ENCODE peak calls at places on chromosomes 4 and X, in nine cellular contexts. N, H, C, M, T, S, A, G and F are unnamed samples.
A peak's percentile ranks its signal among the peaks of the same experiment; 100 is the strongest.

GRCh38 chr4:173519130-173520101 is 10.6 kb downstream of the HAND2 start:
- DNase-seq in A (no peak), M (no peak), G (no peak), S (no peak), H (no peak), N (no peak), C (no peak), T (no peak), F (peak; percentile 70)

GRCh38 chrX:134544614-134545255 is 84.8 kb downstream of the HPRT1 start:
- DNase-seq in N (no peak), T (no peak), C (no peak), H (no peak), S (no peak), A (no peak), G (no peak), M (no peak), F (no peak)

GRCh38 chr4:41061482-41062185 is 152.7 kb downstream of the APBB2 start:
- DNase-seq in M (no peak), S (no peak), T (no peak), N (no peak), H (no peak), A (no peak), C (no peak), G (no peak), F (no peak)

GRCh38 chr4:124958812-124959211 is 246.3 kb upstream of the ANKRD50 start:
- DNase-seq in M (no peak), C (no peak), G (no peak), N (no peak), T (no peak), H (no peak), S (no peak), A (no peak), F (no peak)

GRCh38 chr4:167885872-167886271 is 206.5 kb upstream of the ANXA10 start:
- DNase-seq in N (no peak), G (no peak), A (no peak), M (no peak), S (no peak), T (no peak), C (no peak), H (no peak), F (no peak)

GRCh38 chr4:53141308-53141707 is 224.6 kb downstream of the SCFD2 start:
- DNase-seq in M (no peak), C (no peak), N (no peak), G (no peak), T (no peak), A (no peak), S (no peak), H (no peak), F (no peak)

GRCh38 chrX:70476934-70477733 is 32.5 kb downstream of the DLG3 start:
- DNase-seq in N (peak; percentile 5), H (no peak), C (no peak), M (peak; percentile 49), A (peak; percentile 26), S (peak; percentile 81), T (peak; percentile 70), G (no peak), F (peak; percentile 74)

GRCh38 chrX:134026732-134027311 is 41.4 kb upstream of the GPC3 start:
- DNase-seq in T (peak; percentile 16), M (no peak), S (peak; percentile 71), G (no peak), C (no peak), A (peak; percentile 6), H (no peak), N (no peak), F (peak; percentile 65)

GRCh38 chr4:37383579-37384229 is 139.2 kb downstream of the NWD2 start:
- DNase-seq in H (no peak), C (no peak), G (no peak), A (peak; percentile 1), S (no peak), N (no peak), T (no peak), M (peak; percentile 64), F (peak; percentile 32)

GRCh38 chr4:139488442-139488841 is 34.5 kb downstream of the RAB33B start:
- DNase-seq in M (no peak), G (no peak), C (no peak), T (no peak), H (no peak), S (no peak), A (no peak), N (no peak), F (no peak)

GRCh38 chr4:25299476-25300203 is 12.9 kb upstream of the ZCCHC4 start:
- DNase-seq in C (no peak), S (no peak), N (no peak), A (no peak), H (no peak), T (no peak), M (no peak), G (no peak), F (peak; percentile 64)

GRCh38 chr4:84531689-84532088 is 32.6 kb upstream of the NKX6-1 start:
- DNase-seq in S (no peak), M (no peak), H (no peak), A (peak; percentile 15), G (no peak), N (no peak), T (no peak), C (no peak), F (no peak)

GRCh38 chrX:18288716-18289115 is 65.8 kb downstream of the SCML2 start:
- DNase-seq in M (no peak), T (no peak), S (no peak), H (no peak), N (no peak), C (no peak), A (no peak), G (no peak), F (no peak)

GRCh38 chr4:185761352-185762235 is 50.4 kb downstream of the SORBS2 start:
- DNase-seq in A (no peak), G (no peak), C (no peak), H (no peak), M (no peak), T (no peak), S (no peak), N (no peak), F (peak; percentile 44)

GRCh38 chr4:138330531-138330930 is 88.4 kb upstream of the SLC7A11 start:
- DNase-seq in H (no peak), N (no peak), A (no peak), T (no peak), M (no peak), S (no peak), C (no peak), G (no peak), F (no peak)

GRCh38 chr4:40316782-40317635 is 18.1 kb upstream of the CHRNA9 start:
- DNase-seq in T (peak; percentile 46), G (peak; percentile 79), C (no peak), A (no peak), H (peak; percentile 38), N (no peak), S (peak; percentile 82), M (no peak), F (peak; percentile 58)

GRCh38 chr4:108168213-108168671 is 490 bp downstream of the LEF1 start:
- DNase-seq in N (no peak), G (no peak), T (no peak), M (peak; percentile 17), C (no peak), S (no peak), H (peak; percentile 33), A (no peak), F (no peak)

GRCh38 chr4:159762672-159763071 is 659.8 kb downstream of the RAPGEF2 start:
- DNase-seq in M (no peak), G (no peak), N (no peak), T (no peak), S (no peak), A (no peak), C (no peak), H (no peak), F (no peak)